ENCODE peak calls at places on chromosomes 13 and 19, in eight cellular contexts. D is nucleus accumbens; K is stimulated activated CD4-positive, alpha-beta T cell treated with anti-CD3 and anti-CD28 coated beads, Interleukin-1b, Interleukin-23, amount 100 ng/mL, for 1 hour; M is GM23248; C is caudate nucleus; U is GM13976; H is C1 segment of cervical spinal cord; E is progenitor cell of endocrine pancreas. B is an unnamed sample.

GRCh38 chr19:23779645-23780044 is 21.0 kb upstream of the ZNF681 start:
- DNase-seq in D (no peak), K (no peak), M (no peak), C (no peak), U (no peak), H (no peak), E (no peak), B (no peak)

GRCh38 chr13:49098771-49099512 is 121.2 kb upstream of the MLNR start:
- DNase-seq in D (no peak), K (no peak), M (peak), C (no peak), U (no peak), H (no peak), E (no peak), B (no peak)

GRCh38 chr19:56066152-56067023 is 54.7 kb downstream of the ZNF787 start:
- DNase-seq in D (peak), K (peak), M (peak), C (peak), U (peak), H (peak), E (peak), B (peak)

GRCh38 chr13:47499358-47500150 is 501.5 kb downstream of the SUCLA2 start:
- DNase-seq in D (no peak), K (no peak), M (peak), C (no peak), U (no peak), H (no peak), E (no peak), B (no peak)

GRCh38 chr19:51258165-51258564 is 7.3 kb downstream of the SIGLECL1 start:
- DNase-seq in D (no peak), K (no peak), M (no peak), C (no peak), U (no peak), H (no peak), E (no peak), B (no peak)

GRCh38 chr19:49475191-49475932 is 1.3 kb downstream of the FLT3LG start:
- DNase-seq in D (no peak), K (no peak), M (peak), C (no peak), U (peak), H (no peak), E (no peak), B (no peak)

GRCh38 chr19:50602496-50602895 is 34.3 kb upstream of the LRRC4B start:
- DNase-seq in D (no peak), K (no peak), M (no peak), C (no peak), U (no peak), H (no peak), E (no peak), B (no peak)

GRCh38 chr19:41323430-41324125 is 13.6 kb downstream of the CCDC97 start:
- DNase-seq in D (no peak), K (no peak), M (peak), C (no peak), U (no peak), H (peak), E (no peak), B (no peak)

GRCh38 chr19:30136591-30136990 is 194.6 kb downstream of the URI1 start:
- DNase-seq in D (no peak), K (no peak), M (peak), C (no peak), U (no peak), H (no peak), E (no peak), B (no peak)

GRCh38 chr19:17468302-17469091 is 1.8 kb upstream of the SLC27A1 start:
- DNase-seq in D (peak), K (no peak), M (peak), C (no peak), U (no peak), H (peak), E (no peak), B (no peak)

GRCh38 chr13:110017379-110017778 is 231.0 kb upstream of the IRS2 start:
- DNase-seq in D (no peak), K (no peak), M (peak), C (no peak), U (no peak), H (no peak), E (no peak), B (no peak)

GRCh38 chr13:80341098-80341701 is at the start of gene SPRY2:
- DNase-seq in D (peak), K (no peak), M (peak), C (peak), U (peak), H (peak), E (peak), B (peak)